ENCODE peak calls at places on chromosomes 12 and 14, in five cellular contexts. One of them, this sample, is unnamed.

GRCh38 chr14:64510825-64511679 is 6.5 kb downstream of the ZBTB1 start:
- DNase-seq in iris pigment epithelial cell: peak
- DNase-seq in fibroblast of pulmonary artery: peak
- DNase-seq in COR-L47: peak
- DNase-seq in pancreas: peak
- DNase-seq in this sample: peak

GRCh38 chr12:97568336-97569180 is 106.0 kb downstream of the RMST start:
- DNase-seq in iris pigment epithelial cell: peak
- DNase-seq in fibroblast of pulmonary artery: no peak
- DNase-seq in COR-L47: no peak
- DNase-seq in pancreas: peak
- DNase-seq in this sample: no peak

GRCh38 chr14:33914676-33915516 is 36.0 kb downstream of the EGLN3 start:
- DNase-seq in iris pigment epithelial cell: peak
- DNase-seq in fibroblast of pulmonary artery: peak
- DNase-seq in COR-L47: no peak
- DNase-seq in pancreas: no peak
- DNase-seq in this sample: peak

GRCh38 chr12:75818863-75819262 is 212.7 kb downstream of the PHLDA1 start:
- DNase-seq in iris pigment epithelial cell: peak
- DNase-seq in fibroblast of pulmonary artery: no peak
- DNase-seq in COR-L47: no peak
- DNase-seq in pancreas: no peak
- DNase-seq in this sample: peak

GRCh38 chr12:124742111-124742510 is 121.6 kb downstream of the SCARB1 start:
- DNase-seq in iris pigment epithelial cell: no peak
- DNase-seq in fibroblast of pulmonary artery: no peak
- DNase-seq in COR-L47: peak
- DNase-seq in pancreas: no peak
- DNase-seq in this sample: no peak

GRCh38 chr14:33679461-33680225 is 271.2 kb downstream of the EGLN3 start:
- DNase-seq in iris pigment epithelial cell: peak
- DNase-seq in fibroblast of pulmonary artery: peak
- DNase-seq in COR-L47: no peak
- DNase-seq in pancreas: no peak
- DNase-seq in this sample: peak

GRCh38 chr14:100410056-100410565 is 87.0 kb downstream of the SLC25A47 start:
- DNase-seq in iris pigment epithelial cell: peak
- DNase-seq in fibroblast of pulmonary artery: peak
- DNase-seq in COR-L47: no peak
- DNase-seq in pancreas: no peak
- DNase-seq in this sample: peak

GRCh38 chr14:63050694-63051093 is 5.4 kb upstream of the KCNH5 start:
- DNase-seq in iris pigment epithelial cell: no peak
- DNase-seq in fibroblast of pulmonary artery: no peak
- DNase-seq in COR-L47: no peak
- DNase-seq in pancreas: no peak
- DNase-seq in this sample: no peak

GRCh38 chr14:80798211-80798610 is 143.3 kb downstream of the CEP128 start:
- DNase-seq in iris pigment epithelial cell: peak
- DNase-seq in fibroblast of pulmonary artery: no peak
- DNase-seq in COR-L47: no peak
- DNase-seq in pancreas: no peak
- DNase-seq in this sample: no peak

GRCh38 chr12:182381-182883 is 31.5 kb downstream of the SLC6A12 start:
- DNase-seq in iris pigment epithelial cell: peak
- DNase-seq in fibroblast of pulmonary artery: peak
- DNase-seq in COR-L47: no peak
- DNase-seq in pancreas: no peak
- DNase-seq in this sample: peak

GRCh38 chr12:94707892-94708291 is 57.5 kb upstream of the TMCC3 start:
- DNase-seq in iris pigment epithelial cell: peak
- DNase-seq in fibroblast of pulmonary artery: peak
- DNase-seq in COR-L47: no peak
- DNase-seq in pancreas: no peak
- DNase-seq in this sample: peak

GRCh38 chr12:4736048-4736447 is 15.8 kb downstream of the GALNT8 start:
- DNase-seq in iris pigment epithelial cell: no peak
- DNase-seq in fibroblast of pulmonary artery: no peak
- DNase-seq in COR-L47: no peak
- DNase-seq in pancreas: no peak
- DNase-seq in this sample: no peak

GRCh38 chr14:23492618-23493272 is 23.2 kb downstream of the NGDN start:
- DNase-seq in iris pigment epithelial cell: peak
- DNase-seq in fibroblast of pulmonary artery: no peak
- DNase-seq in COR-L47: no peak
- DNase-seq in pancreas: no peak
- DNase-seq in this sample: peak

GRCh38 chr14:100067481-100067880 is 2.3 kb downstream of the EVL start:
- DNase-seq in iris pigment epithelial cell: no peak
- DNase-seq in fibroblast of pulmonary artery: no peak
- DNase-seq in COR-L47: no peak
- DNase-seq in pancreas: no peak
- DNase-seq in this sample: no peak

GRCh38 chr12:56749364-56749763 is 2.8 kb downstream of the PRIM1 start:
- DNase-seq in iris pigment epithelial cell: no peak
- DNase-seq in fibroblast of pulmonary artery: no peak
- DNase-seq in COR-L47: no peak
- DNase-seq in pancreas: no peak
- DNase-seq in this sample: no peak

GRCh38 chr14:105497671-105498429 is 6.8 kb downstream of the TEDC1 start:
- DNase-seq in iris pigment epithelial cell: no peak
- DNase-seq in fibroblast of pulmonary artery: no peak
- DNase-seq in COR-L47: peak
- DNase-seq in pancreas: no peak
- DNase-seq in this sample: no peak

GRCh38 chr12:125090437-125090836 is 25.2 kb downstream of the AACS start:
- DNase-seq in iris pigment epithelial cell: no peak
- DNase-seq in fibroblast of pulmonary artery: no peak
- DNase-seq in COR-L47: no peak
- DNase-seq in pancreas: no peak
- DNase-seq in this sample: no peak